ENCODE peak calls at places on chromosome 1, in four cellular contexts. Z, I, V and D are unnamed samples.

GRCh38 chr1:48493970-48494769 is 22.2 kb upstream of the SPATA6 start:
- DNase-seq in Z (no peak), I (peak; percentile 74), V (no peak), D (no peak)

GRCh38 chr1:47675047-47675675 is 237.3 kb downstream of the FOXD2 start:
- DNase-seq in Z (no peak), I (no peak), V (peak; percentile 25), D (no peak)

GRCh38 chr1:84538599-84538998 is 32.2 kb upstream of the GNG5 start:
- DNase-seq in Z (no peak), I (no peak), V (no peak), D (no peak)

GRCh38 chr1:117527566-117528102 is 78.2 kb upstream of the TENT5C start:
- DNase-seq in Z (no peak), I (no peak), V (no peak), D (no peak)

GRCh38 chr1:194495434-194495833 is 1309.0 kb upstream of the B3GALT2 start:
- DNase-seq in Z (no peak), I (no peak), V (no peak), D (no peak)

GRCh38 chr1:160078392-160079195 is 2.7 kb upstream of the KCNJ9 start:
- DNase-seq in Z (peak; percentile 14), I (peak; percentile 30), V (peak; percentile 86), D (peak; percentile 46)

GRCh38 chr1:95023399-95024050 is 49.2 kb downstream of the ALG14 start:
- DNase-seq in Z (peak; percentile 58), I (peak; percentile 66), V (no peak), D (no peak)

GRCh38 chr1:245356891-245357585 is 202.3 kb downstream of the KIF26B start:
- DNase-seq in Z (no peak), I (no peak), V (no peak), D (no peak)

GRCh38 chr1:54178296-54179070 is 21.3 kb downstream of the CYB5RL start:
- DNase-seq in Z (no peak), I (no peak), V (no peak), D (no peak)